ENCODE peak calls at places on chromosomes 5 and 9, in nine cellular contexts. L is NCI-H1105 treated with DMSO at 0.1 percent for 48 hours; R is brain microvascular endothelial cell; V is posterior cingulate gyrus; K is astrocyte of the hippocampus; E is activated T-helper 2 cell treated with anti-CD3 and anti-CD28 coated beads, Interferon-gamma antibody, Interleukin-2, Interleukin-4, amounts not matched to agents 10 μg/mL and 5 μg/mL and 100 μg/mL, durations not matched to agents 14 hours and 24 hours and 36 hours; J is activated CD4-positive, CD25-positive, alpha-beta regulatory T cell treated with anti-CD3 and anti-CD28 coated beads, Interleukin-2, amount 50 U/mL, for 72 hours; D is AG20443; G is substantia nigra. T is an unnamed sample.

GRCh38 chr9:20505574-20505973 is 116.7 kb downstream of the MLLT3 start:
- DNase-seq in L (no peak), R (no peak), V (no peak), K (no peak), E (no peak), J (no peak), D (no peak), G (no peak), T (no peak)

GRCh38 chr9:125815568-125815967 is 68.4 kb downstream of the PBX3 start:
- DNase-seq in L (no peak), R (no peak), V (no peak), K (peak; percentile 40), E (no peak), J (no peak), D (peak; percentile 9), G (no peak), T (no peak)

GRCh38 chr5:125412561-125413535 is 666.4 kb upstream of the ZNF608 start:
- DNase-seq in L (peak; percentile 82), R (peak; percentile 86), V (peak; percentile 89), K (peak; percentile 96), E (no peak), J (no peak), D (peak; percentile 64), G (peak; percentile 70), T (peak; percentile 83)

GRCh38 chr5:56207537-56207936 is 25.6 kb downstream of the ANKRD55 start:
- DNase-seq in L (no peak), R (peak; percentile 61), V (no peak), K (no peak), E (no peak), J (no peak), D (no peak), G (no peak), T (no peak)

GRCh38 chr5:73534001-73534547 is 31.4 kb downstream of the ANKRA2 start:
- DNase-seq in L (no peak), R (no peak), V (no peak), K (peak; percentile 42), E (no peak), J (no peak), D (peak; percentile 48), G (no peak), T (no peak)

GRCh38 chr5:141870871-141871270 is 7.3 kb downstream of the PCDH1 start:
- DNase-seq in L (no peak), R (no peak), V (no peak), K (no peak), E (no peak), J (peak; percentile 22), D (peak; percentile 41), G (no peak), T (no peak)

GRCh38 chr5:14156611-14157493 is 13.7 kb downstream of the TRIO start:
- DNase-seq in L (no peak), R (peak; percentile 97), V (no peak), K (peak; percentile 96), E (no peak), J (no peak), D (peak; percentile 80), G (no peak), T (no peak)

GRCh38 chr5:24535646-24536045 is 109.1 kb downstream of the CDH10 start:
- DNase-seq in L (peak; percentile 44), R (no peak), V (no peak), K (no peak), E (no peak), J (no peak), D (no peak), G (no peak), T (no peak)

GRCh38 chr9:24297931-24298330 is 247.8 kb downstream of the IZUMO3 start:
- DNase-seq in L (no peak), R (no peak), V (no peak), K (no peak), E (no peak), J (no peak), D (no peak), G (no peak), T (no peak)

GRCh38 chr5:98031496-98031895 is 742.0 kb upstream of the RGMB start:
- DNase-seq in L (no peak), R (no peak), V (no peak), K (no peak), E (no peak), J (no peak), D (no peak), G (no peak), T (no peak)

GRCh38 chr9:135204177-135204576 is 116.7 kb downstream of the OLFM1 start:
- DNase-seq in L (no peak), R (no peak), V (no peak), K (no peak), E (no peak), J (no peak), D (no peak), G (no peak), T (no peak)

GRCh38 chr9:34010979-34011378 is 37.7 kb downstream of the UBAP2 start:
- DNase-seq in L (peak; percentile 4), R (no peak), V (no peak), K (no peak), E (no peak), J (no peak), D (no peak), G (no peak), T (no peak)

GRCh38 chr5:103541114-103541513 is 21.5 kb downstream of the NUDT12 start:
- DNase-seq in L (no peak), R (no peak), V (no peak), K (no peak), E (no peak), J (no peak), D (no peak), G (no peak), T (no peak)

T was measured in hypothalamus.